ENCODE peak calls at places on chromosomes 7 and 10, in five cellular contexts. F, I, G, V and A are unnamed samples.
A peak's percentile ranks its signal among the peaks of the same experiment; 100 is the strongest.

GRCh38 chr10:86971146-86971991 is 3.1 kb downstream of the ADIRF start:
- DNase-seq in F (peak; percentile 85), G (peak; percentile 90), V (peak; percentile 93), I (peak; percentile 75), A (peak; percentile 89)

GRCh38 chr10:80739963-80740715 is 202.4 kb downstream of the SH2D4B start:
- DNase-seq in I (no peak), G (no peak), F (no peak), V (no peak), A (no peak)

GRCh38 chr7:46139079-46139478 is 218.0 kb upstream of the IGFBP3 start:
- DNase-seq in I (no peak), V (no peak), F (peak; percentile 55), G (peak; percentile 40), A (no peak)

GRCh38 chr10:102988404-102989314 is 70.6 kb downstream of the CNNM2 start:
- DNase-seq in I (no peak), G (peak; percentile 16), F (no peak), V (no peak), A (no peak)

GRCh38 chr7:124914298-124914697 is 15.3 kb downstream of the POT1 start:
- DNase-seq in F (no peak), I (no peak), V (no peak), G (no peak), A (no peak)

GRCh38 chr7:131859162-131859821 is 302.9 kb upstream of the PODXL start:
- DNase-seq in I (peak; percentile 19), V (peak; percentile 61), F (peak; percentile 53), G (peak; percentile 60), A (peak; percentile 38)

GRCh38 chr7:146652176-146652575 is 535.6 kb downstream of the CNTNAP2 start:
- DNase-seq in G (no peak), V (no peak), F (no peak), I (no peak), A (no peak)

GRCh38 chr10:27558612-27559020 is 54.5 kb downstream of the RAB18 start:
- DNase-seq in I (no peak), G (peak; percentile 76), F (peak; percentile 48), V (no peak), A (no peak)

GRCh38 chr10:23945845-23946244 is 263.1 kb upstream of the KIAA1217 start:
- DNase-seq in G (no peak), F (no peak), V (no peak), I (no peak), A (no peak)

GRCh38 chr10:123272171-123272570 is 118.0 kb downstream of the BUB3 start:
- DNase-seq in V (no peak), G (peak; percentile 3), I (no peak), F (no peak), A (no peak)

GRCh38 chr10:47021850-47022249 is 110.6 kb downstream of the PTPN20 start:
- DNase-seq in F (no peak), I (no peak), V (no peak), G (no peak), A (no peak)

GRCh38 chr7:121366852-121367431 is 29.2 kb downstream of the FAM3C start:
- DNase-seq in G (peak; percentile 59), F (no peak), I (no peak), V (no peak), A (no peak)

GRCh38 chr10:77643795-77644468 is 6.3 kb upstream of the KCNMA1 start:
- DNase-seq in G (peak; percentile 77), V (no peak), F (no peak), I (no peak), A (no peak)

GRCh38 chr7:73565675-73566342 is 8.3 kb upstream of the BCL7B start:
- DNase-seq in G (peak; percentile 64), F (no peak), V (no peak), I (no peak), A (no peak)

GRCh38 chr10:132482090-132482489 is 55.5 kb upstream of the INPP5A start:
- DNase-seq in V (no peak), F (peak; percentile 30), I (no peak), G (peak; percentile 67), A (no peak)

GRCh38 chr10:79344502-79345195 is 2.6 kb upstream of the PPIF start:
- DNase-seq in V (no peak), I (no peak), F (no peak), G (no peak), A (no peak)

GRCh38 chr10:75203724-75204123 is 6.9 kb upstream of the VDAC2 start:
- DNase-seq in I (no peak), V (peak; percentile 53), G (no peak), F (no peak), A (no peak)

GRCh38 chr10:110218627-110219026 is 11.2 kb downstream of the MXI1 start:
- DNase-seq in V (no peak), F (no peak), I (no peak), G (no peak), A (no peak)

GRCh38 chr10:94088926-94089381 is 95.2 kb downstream of the PLCE1 start:
- DNase-seq in G (peak; percentile 49), F (no peak), V (no peak), I (no peak), A (no peak)

GRCh38 chr10:33818343-33818742 is 483.9 kb upstream of the NRP1 start:
- DNase-seq in F (no peak), V (no peak), G (no peak), I (no peak), A (no peak)

GRCh38 chr10:65265451-65265954 is 1660.3 kb upstream of the LRRTM3 start:
- DNase-seq in I (no peak), F (no peak), V (no peak), G (no peak), A (no peak)

GRCh38 chr10:51422311-51423120 is 276.9 kb downstream of the CSTF2T start:
- DNase-seq in I (no peak), V (peak; percentile 46), G (peak; percentile 73), F (peak; percentile 48), A (peak; percentile 24)

GRCh38 chr7:44222776-44223261 is 22.0 kb downstream of the YKT6 start:
- DNase-seq in V (no peak), F (no peak), I (no peak), G (no peak), A (no peak)

GRCh38 chr10:74753295-74754211 is 72.8 kb upstream of the KAT6B start:
- DNase-seq in F (peak; percentile 98), G (peak; percentile 70), I (no peak), V (no peak), A (no peak)

GRCh38 chr7:821688-822087 is 10.6 kb upstream of the SUN1 start:
- DNase-seq in V (no peak), G (peak; percentile 42), F (no peak), I (no peak), A (peak; percentile 18)

GRCh38 chr10:102449321-102450123 is 1.8 kb downstream of the C10orf95 start:
- DNase-seq in V (peak; percentile 75), G (peak; percentile 67), I (peak; percentile 76), F (peak; percentile 7), A (peak; percentile 50)

GRCh38 chr10:15168296-15168780 is at the start of gene NMT2:
- DNase-seq in G (no peak), I (no peak), F (no peak), V (peak; percentile 93), A (peak; percentile 84)

GRCh38 chr10:76209135-76209534 is 777.7 kb downstream of the LRMDA start:
- DNase-seq in V (no peak), G (peak; percentile 78), F (no peak), I (no peak), A (no peak)

GRCh38 chr10:71434760-71435394 is 38.2 kb downstream of the CDH23 start:
- DNase-seq in F (no peak), I (no peak), V (no peak), G (no peak), A (no peak)

GRCh38 chr10:132860527-132860926 is 74.6 kb upstream of the NKX6-2 start:
- DNase-seq in F (no peak), V (peak; percentile 10), G (no peak), I (no peak), A (peak; percentile 5)

GRCh38 chr10:35004651-35005050 is 85.5 kb downstream of the CUL2 start:
- DNase-seq in I (no peak), V (no peak), F (no peak), G (no peak), A (no peak)

GRCh38 chr7:131686833-131687232 is 130.4 kb upstream of the PODXL start:
- DNase-seq in V (no peak), I (no peak), F (no peak), G (no peak), A (no peak)

GRCh38 chr10:11610855-11611247 is 599 bp downstream of the USP6NL start:
- DNase-seq in F (no peak), I (no peak), G (peak; percentile 36), V (peak; percentile 53), A (peak; percentile 39)

GRCh38 chr7:150974468-150975391 is 3.4 kb downstream of the KCNH2 start:
- DNase-seq in G (no peak), I (peak; percentile 44), F (peak; percentile 1), V (peak; percentile 86), A (peak; percentile 60)

GRCh38 chr7:142327555-142327954 is 69.7 kb upstream of the PRSS58 start:
- DNase-seq in I (no peak), F (no peak), G (no peak), V (no peak), A (no peak)

GRCh38 chr10:127906548-127907377 is at the start of gene PTPRE:
- DNase-seq in F (peak; percentile 28), I (peak; percentile 62), G (peak; percentile 51), V (peak; percentile 92), A (peak; percentile 83)

GRCh38 chr10:121627810-121628209 is 29.6 kb upstream of the FGFR2 start:
- DNase-seq in G (no peak), I (no peak), V (no peak), F (no peak), A (no peak)

GRCh38 chr10:44245601-44245938 is 139.3 kb downstream of the CXCL12 start:
- DNase-seq in V (no peak), G (peak; percentile 30), I (no peak), F (no peak), A (no peak)

GRCh38 chr10:120208488-120208887 is 248.5 kb upstream of the PLPP4 start:
- DNase-seq in V (no peak), G (no peak), F (no peak), I (no peak), A (no peak)

GRCh38 chr10:11885437-11886137 is 62.4 kb downstream of the PROSER2 start:
- DNase-seq in I (no peak), G (no peak), V (no peak), F (no peak), A (no peak)